ENCODE peak calls at places on chromosomes 5 and 9, in ten cellular contexts. N is cardiac muscle cell, W is NAMALWA, Z is Peyer's patch, O is NCI-H2171, Q is GF-D8, I is GM04504, C is AG04450, M is T-helper 2 cell, A is Calu3. L is an unnamed sample.
A peak's percentile ranks its signal among the peaks of the same experiment; 100 is the strongest.

GRCh38 chr9:134923466-134923865 is 5.8 kb upstream of the FCN1 start:
- DNase-seq in N (no peak), W (no peak), Z (no peak), O (no peak), Q (no peak), I (no peak), C (no peak), M (no peak), A (no peak), L (no peak)

GRCh38 chr5:76607353-76607871 is 15.8 kb downstream of the F2RL2 start:
- DNase-seq in N (no peak), W (no peak), Z (no peak), O (no peak), Q (no peak), I (no peak), C (no peak), M (no peak), A (no peak), L (no peak)

GRCh38 chr9:137762414-137763061 is 115.0 kb upstream of the CACNA1B start:
- DNase-seq in N (no peak), W (no peak), Z (peak; percentile 64), O (no peak), Q (no peak), I (no peak), C (no peak), M (no peak), A (no peak), L (no peak)

GRCh38 chr5:127492854-127493738 is 24.3 kb upstream of the PRRC1 start:
- DNase-seq in N (peak; percentile 59), W (peak; percentile 73), Z (no peak), O (no peak), Q (peak; percentile 5), I (peak; percentile 17), C (no peak), M (peak; percentile 13), A (no peak), L (peak; percentile 64)

GRCh38 chr9:121771418-121771817 is 120.0 kb downstream of the DAB2IP start:
- DNase-seq in N (no peak), W (no peak), Z (no peak), O (no peak), Q (no peak), I (no peak), C (no peak), M (no peak), A (no peak), L (no peak)

GRCh38 chr9:129999123-129999510 is 43.9 kb downstream of the FNBP1 start:
- DNase-seq in N (no peak), W (no peak), Z (peak; percentile 15), O (no peak), Q (no peak), I (no peak), C (no peak), M (no peak), A (no peak), L (no peak)

GRCh38 chr9:95003694-95004451 is 277.4 kb downstream of the AOPEP start:
- DNase-seq in N (peak; percentile 55), W (peak; percentile 5), Z (no peak), O (no peak), Q (no peak), I (no peak), C (no peak), M (no peak), A (peak; percentile 58), L (no peak)

GRCh38 chr5:67374378-67374777 is 177.8 kb upstream of the CD180 start:
- DNase-seq in N (no peak), W (no peak), Z (no peak), O (no peak), Q (no peak), I (no peak), C (no peak), M (no peak), A (no peak), L (no peak)

GRCh38 chr9:21155501-21155900 is 11.0 kb downstream of the IFNA21 start:
- DNase-seq in N (no peak), W (no peak), Z (no peak), O (no peak), Q (no peak), I (no peak), C (no peak), M (no peak), A (no peak), L (no peak)

GRCh38 chr9:132036521-132036920 is 43.1 kb downstream of the MED27 start:
- DNase-seq in N (no peak), W (no peak), Z (no peak), O (no peak), Q (no peak), I (no peak), C (no peak), M (no peak), A (no peak), L (no peak)

GRCh38 chr5:59543826-59544442 is 349.6 kb downstream of the PDE4D start:
- DNase-seq in N (no peak), W (no peak), Z (no peak), O (no peak), Q (no peak), I (no peak), C (no peak), M (no peak), A (no peak), L (no peak)

GRCh38 chr5:58922392-58923171 is 339.7 kb downstream of the RAB3C start:
- DNase-seq in N (no peak), W (no peak), Z (no peak), O (no peak), Q (no peak), I (no peak), C (no peak), M (no peak), A (no peak), L (no peak)

L was measured in HS-5.